ENCODE peak calls at places on chromosome 22, in four cellular contexts. Y, A, V and C are unnamed samples.

GRCh38 chr22:41411021-41411851 is 29.5 kb downstream of the TEF start:
- DNase-seq in Y (no peak), A (no peak), V (no peak), C (no peak)

GRCh38 chr22:36351921-36352774 is 35.6 kb downstream of the MYH9 start:
- DNase-seq in A (no peak), Y (no peak), V (no peak), C (peak; percentile 91)

GRCh38 chr22:46823654-46824053 is 61.2 kb downstream of the TBC1D22A start:
- DNase-seq in A (no peak), Y (no peak), V (no peak), C (no peak)

GRCh38 chr22:36365020-36365411 is 22.8 kb downstream of the MYH9 start:
- DNase-seq in V (peak; percentile 45), A (no peak), Y (peak; percentile 94), C (no peak)

GRCh38 chr22:46941958-46942815 is 179.7 kb downstream of the TBC1D22A start:
- DNase-seq in Y (no peak), V (no peak), A (no peak), C (no peak)

GRCh38 chr22:19240813-19241592 is 50.5 kb downstream of the CLTCL1 start:
- DNase-seq in Y (no peak), A (no peak), V (peak; percentile 33), C (no peak)

GRCh38 chr22:36374603-36375024 is 13.2 kb downstream of the MYH9 start:
- DNase-seq in A (no peak), V (no peak), Y (peak; percentile 72), C (no peak)

GRCh38 chr22:28773461-28773867 is 969 bp downstream of the CCDC117 start:
- DNase-seq in V (no peak), Y (peak; percentile 60), A (peak; percentile 60), C (no peak)

GRCh38 chr22:19352217-19352616 is 60.7 kb upstream of the CLTCL1 start:
- DNase-seq in A (no peak), V (no peak), Y (no peak), C (no peak)

GRCh38 chr22:39967996-39968968 is 8.1 kb downstream of the TMA7B start:
- DNase-seq in Y (no peak), A (no peak), V (no peak), C (no peak)

GRCh38 chr22:17638432-17639237 is at the start of gene BCL2L13:
- DNase-seq in A (peak; percentile 57), V (peak; percentile 94), Y (peak; percentile 85), C (peak; percentile 92)

GRCh38 chr22:17637490-17638181 is 921 bp upstream of the BCL2L13 start:
- DNase-seq in V (no peak), A (no peak), Y (no peak), C (no peak)

GRCh38 chr22:17633998-17634323 is 4.6 kb upstream of the BCL2L13 start:
- DNase-seq in A (no peak), V (no peak), Y (no peak), C (no peak)

GRCh38 chr22:17634696-17635095 is 3.9 kb upstream of the BCL2L13 start:
- DNase-seq in A (no peak), V (no peak), Y (no peak), C (no peak)

DNA sequence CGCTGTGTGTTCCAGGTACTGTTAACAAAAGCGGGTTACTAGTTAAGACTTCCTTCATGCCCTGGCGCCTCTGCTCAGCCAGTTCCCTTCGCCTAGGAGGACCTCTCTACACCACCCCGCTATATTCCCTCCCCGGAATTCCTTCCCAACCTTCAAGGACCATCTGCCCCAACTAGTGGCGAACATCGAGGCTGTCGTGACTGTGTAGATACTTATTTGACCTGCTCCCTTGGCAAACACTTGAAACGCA is 450 bp upstream of the BCL2L13 start:
- DNase-seq in A (no peak), Y (no peak), V (no peak), C (no peak)
- H3K36me3 ChIP-seq in A (no peaks in the 10 kb centered on the region), Y (no peaks in the 10 kb centered on the region), V (peaks cover 19% of the 10 kb centered on the region), C (peaks cover 3% of the 10 kb centered on the region)

GRCh38 chr22:30556388-30556787 is 9.8 kb upstream of the SEC14L6 start:
- DNase-seq in V (no peak), Y (no peak), A (no peak), C (no peak)
- TF ChIP-seq CTCF in V (no peak), Y (no peak), A (peak; percentile 1), C (peak; percentile 49)

GRCh38 chr22:32444068-32444467 is 20.2 kb downstream of the BPIFC start:
- DNase-seq in Y (peak; percentile 5), A (no peak), V (peak; percentile 16), C (peak; percentile 37)
- TF ChIP-seq MYC in Y (no peak), A (no peak), V (no peak), C (no peak)

GRCh38 chr22:38228873-38229740 is 27.3 kb downstream of the MAFF start:
- DNase-seq in V (no peak), Y (peak; percentile 89), A (no peak), C (peak; percentile 54)

GRCh38 chr22:38232196-38232595 is 30.4 kb downstream of the MAFF start:
- DNase-seq in A (no peak), Y (no peak), V (no peak), C (no peak)

GRCh38 chr22:38230916-38231315 is 29.1 kb downstream of the MAFF start:
- DNase-seq in V (no peak), Y (peak; percentile 53), A (no peak), C (no peak)

GRCh38 chr22:38228326-38228872 is 26.6 kb downstream of the MAFF start:
- DNase-seq in A (no peak), Y (no peak), V (no peak), C (no peak)

DNA sequence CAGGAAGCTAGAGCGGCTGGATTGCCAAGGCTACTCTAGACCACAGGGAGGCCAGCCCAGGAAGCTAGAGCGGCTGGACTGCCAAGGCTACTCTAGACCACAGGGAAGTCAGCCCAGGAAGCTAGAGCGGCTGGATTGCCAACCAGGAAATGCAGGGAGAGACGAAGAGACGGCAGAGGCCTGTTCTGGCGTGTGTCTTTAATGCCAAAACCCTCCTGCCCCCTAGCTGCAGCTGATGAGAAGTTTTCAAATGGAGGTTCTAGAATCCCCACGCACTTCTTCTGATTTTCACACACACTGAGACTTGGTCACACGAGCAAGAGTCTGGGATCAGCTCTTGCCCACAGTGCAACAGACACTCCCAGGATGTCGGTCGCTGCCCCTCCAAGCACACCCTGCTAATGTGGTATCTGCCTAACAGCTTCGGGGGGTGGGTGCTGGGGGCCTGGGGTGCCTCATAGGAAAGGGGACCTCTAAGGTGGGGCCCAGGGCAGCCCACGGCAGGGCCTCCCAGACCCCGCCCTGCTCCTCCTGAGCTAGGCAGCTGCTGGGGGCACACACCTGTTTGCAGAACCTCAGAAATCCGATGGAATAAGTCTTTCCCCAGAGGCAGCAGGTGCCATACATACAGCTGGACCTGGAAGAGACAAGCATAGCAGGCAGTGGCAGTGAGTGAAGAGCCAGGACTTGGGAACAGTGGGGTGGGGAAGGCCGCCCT is 28.5 kb downstream of the MAFF start:
- DNase-seq in V (no peak), Y (peak; percentile 85), A (no peak), C (peak; percentile 20)
- H3K36me3 ChIP-seq in V (peaks cover 36% of the 10 kb centered on the region), Y (peaks cover 4% of the 10 kb centered on the region), A (peaks cover 3% of the 10 kb centered on the region), C (peaks cover 15% of the 10 kb centered on the region)

GRCh38 chr22:23375031-23375827 is 194.9 kb downstream of the BCR start:
- DNase-seq in V (no peak), Y (no peak), A (no peak), C (no peak)

GRCh38 chr22:23373601-23374000 is 193.3 kb downstream of the BCR start:
- DNase-seq in Y (no peak), A (no peak), V (no peak), C (no peak)

GRCh38 chr22:23377767-23378166 is 197.5 kb downstream of the BCR start:
- DNase-seq in A (no peak), Y (no peak), V (no peak), C (no peak)

GRCh38 chr22:23380230-23380573 is 199.9 kb downstream of the IGLL1 start:
- DNase-seq in V (no peak), A (no peak), Y (no peak), C (no peak)

GRCh38 chr22:23376256-23376655 is 195.9 kb downstream of the BCR start:
- DNase-seq in A (peak; percentile 1), V (peak; percentile 65), Y (peak; percentile 20), C (peak; percentile 18)
- TF ChIP-seq CTCF in A (peak; percentile 67), V (peak; percentile 52), Y (peak; percentile 44), C (peak; percentile 64)